ENCODE peak calls at places on chromosome 21, in nine cellular contexts. L is stimulated activated CD8-positive, alpha-beta memory T cell treated with anti-CD3 and anti-CD28 coated beads, Interleukin-2, amount 100 ng/mL, for 48 hours; C is mesothelial cell of epicardium; R is activated T-cell treated with anti-CD3 and anti-CD28 coated beads, Interleukin-2, amount 50 U/mL, for 48 hours; Q is psoas muscle; S is H54; W is fibroblast of lung; I is dermis blood vessel endothelial cell; V is fibroblast of pulmonary artery. A is an unnamed sample.

GRCh38 chr21:42395910-42396625 is at the start of gene TMPRSS3:
- DNase-seq in R (no peak), W (no peak), I (no peak), C (no peak), S (no peak), V (no peak), Q (no peak), L (no peak), A (no peak)

GRCh38 chr21:39141502-39141901 is 41.7 kb downstream of the PSMG1 start:
- DNase-seq in S (no peak), I (peak; percentile 26), Q (no peak), L (no peak), C (no peak), W (peak; percentile 59), R (no peak), V (peak; percentile 49), A (no peak)

GRCh38 chr21:34813266-34813886 is 144.6 kb downstream of the CLIC6 start:
- DNase-seq in L (no peak), W (peak; percentile 84), V (peak; percentile 84), Q (no peak), S (no peak), R (no peak), I (peak; percentile 33), C (no peak), A (no peak)

GRCh38 chr21:39048574-39048973 is 134.7 kb downstream of the PSMG1 start:
- DNase-seq in C (no peak), W (peak; percentile 71), S (no peak), R (no peak), Q (no peak), V (peak; percentile 70), L (no peak), I (no peak), A (no peak)

GRCh38 chr21:35006771-35007170 is 42.3 kb downstream of the RUNX1 start:
- DNase-seq in Q (no peak), L (no peak), W (no peak), R (no peak), C (no peak), S (no peak), V (no peak), I (no peak), A (no peak)

GRCh38 chr21:45556645-45557601 is 14.7 kb upstream of the SLC19A1 start:
- DNase-seq in W (no peak), L (no peak), Q (no peak), V (no peak), S (no peak), R (no peak), I (no peak), C (no peak), A (no peak)

GRCh38 chr21:44846485-44847260 is 26.8 kb downstream of the PTTG1IP start:
- DNase-seq in R (peak; percentile 58), C (no peak), V (peak; percentile 35), W (peak; percentile 64), S (no peak), L (no peak), I (peak; percentile 66), Q (peak; percentile 59), A (no peak)

GRCh38 chr21:42113926-42114409 is 42.9 kb downstream of the UMODL1 start:
- DNase-seq in S (no peak), Q (peak; percentile 53), L (no peak), V (no peak), R (no peak), I (no peak), W (no peak), C (no peak), A (no peak)

GRCh38 chr21:38223893-38224540 is 32.8 kb upstream of the KCNJ15 start:
- DNase-seq in S (no peak), L (no peak), W (peak; percentile 40), C (no peak), V (peak; percentile 48), I (peak; percentile 53), R (no peak), Q (no peak), A (no peak)

GRCh38 chr21:34027727-34028461 is 45.5 kb upstream of the MRPS6 start:
- DNase-seq in S (no peak), R (no peak), Q (no peak), C (no peak), V (no peak), L (no peak), I (no peak), W (peak; percentile 76), A (no peak)

GRCh38 chr21:32021319-32022027 is 148.7 kb downstream of the HUNK start:
- DNase-seq in C (no peak), S (no peak), W (no peak), V (no peak), Q (peak; percentile 24), I (no peak), R (no peak), L (no peak), A (no peak)

GRCh38 chr21:39483917-39484316 is 32.1 kb downstream of the SH3BGR start:
- DNase-seq in L (no peak), I (no peak), W (peak; percentile 74), R (no peak), C (no peak), V (peak; percentile 11), Q (no peak), S (no peak), A (no peak)

A was measured in CD4-positive, CD25-positive, alpha-beta regulatory T cell.